ENCODE peak calls at places on chromosomes 3 and 15, in five cellular contexts. T is neuronal stem cell, Z is mesenchymal stem cell, P is IMR-90, D is H1. M is an unnamed sample.

GRCh38 chr3:152222327-152222726 is 46.4 kb upstream of the MBNL1 start:
- DNase-seq in Z (no peak), D (no peak), P (peak; percentile 72), T (no peak), M (no peak)

GRCh38 chr3:139633511-139633910 is 44.3 kb downstream of the NMNAT3 start:
- DNase-seq in T (no peak), P (no peak), D (no peak), Z (no peak), M (no peak)

GRCh38 chr15:42274693-42274971 is 1.4 kb upstream of the TMEM87A start:
- DNase-seq in T (no peak), P (no peak), D (no peak), Z (no peak), M (no peak)

GRCh38 chr3:194204036-194204792 is 68.3 kb downstream of the HES1 start:
- DNase-seq in T (peak; percentile 23), P (no peak), Z (no peak), D (no peak), M (peak; percentile 44)

GRCh38 chr3:187902938-187903337 is 157.7 kb upstream of the BCL6 start:
- DNase-seq in T (no peak), Z (no peak), P (peak; percentile 13), D (no peak), M (no peak)

GRCh38 chr3:127254730-127255129 is 33.1 kb downstream of the PRR20G start:
- DNase-seq in P (no peak), T (no peak), Z (no peak), D (no peak), M (no peak)

GRCh38 chr3:23959147-23959900 is 14.2 kb downstream of the NR1D2 start:
- DNase-seq in D (no peak), Z (peak; percentile 90), P (peak; percentile 95), T (no peak), M (no peak)

GRCh38 chr3:177597325-177598109 is 400.2 kb upstream of the TBL1XR1 start:
- DNase-seq in T (no peak), P (peak; percentile 75), Z (peak; percentile 63), D (no peak), M (no peak)

GRCh38 chr15:42275780-42276395 is 2.7 kb upstream of the TMEM87A start:
- DNase-seq in P (no peak), T (no peak), Z (no peak), D (no peak), M (no peak)

GRCh38 chr3:41808152-41808551 is 153.8 kb downstream of the ULK4 start:
- DNase-seq in T (no peak), Z (peak; percentile 69), P (peak; percentile 64), D (no peak), M (no peak)

GRCh38 chr15:48680841-48681240 is 35.3 kb upstream of the FBN1 start:
- DNase-seq in D (no peak), T (no peak), P (peak; percentile 97), Z (peak; percentile 93), M (no peak)

GRCh38 chr3:149462051-149462450 is 12.4 kb upstream of the TM4SF4 start:
- DNase-seq in D (no peak), P (no peak), Z (no peak), T (no peak), M (no peak)

GRCh38 chr3:170815340-170815739 is 54.7 kb downstream of the RPL22L1 start:
- DNase-seq in D (no peak), Z (no peak), P (no peak), T (no peak), M (peak; percentile 74)

GRCh38 chr15:101669744-101670143 is 17.6 kb upstream of the TM2D3 start:
- DNase-seq in D (no peak), T (no peak), P (no peak), Z (peak; percentile 27), M (no peak)

GRCh38 chr3:159865042-159865579 is 123.5 kb upstream of the IL12A start:
- DNase-seq in Z (no peak), D (no peak), T (no peak), P (peak; percentile 40), M (no peak)

GRCh38 chr3:52436500-52437106 is 8.3 kb downstream of the SEMA3G start:
- DNase-seq in T (no peak), P (peak; percentile 53), D (no peak), Z (peak; percentile 62), M (peak; percentile 28)

GRCh38 chr3:74145277-74145676 is 469.2 kb downstream of the CNTN3 start:
- DNase-seq in P (no peak), T (no peak), D (no peak), Z (no peak), M (no peak)

GRCh38 chr3:139288266-139288821 is 55.5 kb upstream of the MRPS22 start:
- DNase-seq in T (no peak), P (no peak), Z (no peak), D (no peak), M (no peak)

GRCh38 chr15:28096720-28097431 is 2.2 kb downstream of the OCA2 start:
- DNase-seq in P (no peak), D (no peak), T (no peak), Z (no peak), M (peak; percentile 47)

GRCh38 chr3:35537265-35537664 is 102.1 kb upstream of the ARPP21 start:
- DNase-seq in T (no peak), Z (no peak), D (no peak), P (no peak), M (no peak)

GRCh38 chr3:151918253-151919029 is 45.0 kb downstream of the SUCNR1 start:
- DNase-seq in T (no peak), Z (peak; percentile 71), D (no peak), P (peak; percentile 75), M (no peak)

GRCh38 chr3:35664460-35664919 is 25.2 kb downstream of the ARPP21 start:
- DNase-seq in Z (no peak), D (no peak), T (no peak), P (peak; percentile 16), M (peak; percentile 66)

GRCh38 chr15:56320316-56320715 is 44.9 kb upstream of the TEX9 start:
- DNase-seq in D (no peak), Z (no peak), P (no peak), T (no peak), M (no peak)

GRCh38 chr3:117303446-117303845 is 593.9 kb downstream of the TUSC7 start:
- DNase-seq in P (peak; percentile 35), Z (no peak), T (no peak), D (no peak), M (no peak)

GRCh38 chr15:35381328-35381727 is 164.6 kb downstream of the DPH6 start:
- DNase-seq in D (no peak), Z (no peak), T (no peak), P (no peak), M (no peak)

GRCh38 chr3:112894258-112894657 is 47.6 kb upstream of the CD200R1L start:
- DNase-seq in Z (peak; percentile 9), D (peak; percentile 36), P (peak; percentile 63), T (no peak), M (peak; percentile 87)

GRCh38 chr3:49701388-49702077 is 12.2 kb downstream of the RNF123 start:
- DNase-seq in T (no peak), D (no peak), Z (no peak), P (no peak), M (peak; percentile 74)

GRCh38 chr3:68771683-68772082 is 160.7 kb downstream of the TAFA4 start:
- DNase-seq in P (no peak), D (no peak), T (no peak), Z (no peak), M (no peak)

GRCh38 chr15:90836296-90836871 is 32.0 kb upstream of the FURIN start:
- DNase-seq in Z (peak; percentile 94), T (no peak), P (peak; percentile 91), D (no peak), M (no peak)

GRCh38 chr3:194253270-194253669 is 97.9 kb downstream of the CPN2 start:
- DNase-seq in Z (no peak), P (no peak), T (no peak), D (no peak), M (no peak)

GRCh38 chr15:67093146-67093874 is 27.9 kb downstream of the SMAD3 start:
- DNase-seq in Z (no peak), D (no peak), T (no peak), P (no peak), M (no peak)

GRCh38 chr3:14415501-14415900 is 13.1 kb downstream of the SLC6A6 start:
- DNase-seq in T (no peak), D (no peak), Z (peak; percentile 57), P (peak; percentile 53), M (no peak)

GRCh38 chr3:99966657-99967420 is 147.5 kb downstream of the FILIP1L start:
- DNase-seq in T (no peak), Z (no peak), D (no peak), P (peak; percentile 68), M (no peak)

GRCh38 chr3:38102073-38102844 is 34.7 kb downstream of the ACAA1 start:
- DNase-seq in D (no peak), Z (no peak), T (no peak), P (no peak), M (no peak)

GRCh38 chr15:68789041-68789920 is 31.4 kb downstream of the ANP32A start:
- DNase-seq in P (no peak), D (no peak), Z (no peak), T (no peak), M (no peak)
- H3K79me1 ChIP-seq in P (peaks cover 92% of the 10 kb centered on the region), D (peaks cover 34% of the 10 kb centered on the region), Z (peaks cover 54% of the 10 kb centered on the region), T (peaks cover 13% of the 10 kb centered on the region), M (peaks cover 14% of the 10 kb centered on the region)

GRCh38 chr3:111862974-111863373 is 3.9 kb downstream of the PHLDB2 start:
- DNase-seq in P (no peak), T (no peak), D (no peak), Z (no peak), M (no peak)

GRCh38 chr3:111861396-111861795 is 2.3 kb downstream of the PHLDB2 start:
- DNase-seq in D (no peak), Z (peak; percentile 47), P (no peak), T (no peak), M (no peak)

GRCh38 chr3:111863942-111864341 is 4.9 kb downstream of the PHLDB2 start:
- DNase-seq in Z (no peak), D (no peak), P (peak; percentile 16), T (no peak), M (no peak)

GRCh38 chr3:111859974-111860859 is 1.2 kb downstream of the PHLDB2 start:
- DNase-seq in T (peak; percentile 74), D (peak; percentile 75), P (peak; percentile 87), Z (peak; percentile 93), M (peak; percentile 94)

GRCh38 chr3:111862415-111862814 is 3.4 kb downstream of the PHLDB2 start:
- DNase-seq in P (no peak), D (no peak), Z (no peak), T (no peak), M (no peak)
- H2BK15ac ChIP-seq in P (no peak overlapping the region), D (no peak overlapping the region), Z (no peak overlapping the region), T (no peak overlapping the region), M (no peak overlapping the region)

GRCh38 chr3:197957775-197958103 is 2.3 kb upstream of the LMLN start:
- DNase-seq in P (no peak), Z (no peak), D (no peak), T (no peak), M (no peak)
- H2BK5ac ChIP-seq in P (peak overlapping the region; percentile 30), Z (no peak overlapping the region), D (no peak overlapping the region), T (no peak overlapping the region), M (no peak overlapping the region)

GRCh38 chr3:134325106-134325705 is 49.0 kb downstream of the AMOTL2 start:
- DNase-seq in D (no peak), Z (no peak), P (no peak), T (no peak), M (peak; percentile 27)
- H3K79me1 ChIP-seq in D (no peaks in the 10 kb centered on the region), Z (no peaks in the 10 kb centered on the region), P (peaks cover 27% of the 10 kb centered on the region), T (no peaks in the 10 kb centered on the region), M (no peaks in the 10 kb centered on the region)

DNA sequence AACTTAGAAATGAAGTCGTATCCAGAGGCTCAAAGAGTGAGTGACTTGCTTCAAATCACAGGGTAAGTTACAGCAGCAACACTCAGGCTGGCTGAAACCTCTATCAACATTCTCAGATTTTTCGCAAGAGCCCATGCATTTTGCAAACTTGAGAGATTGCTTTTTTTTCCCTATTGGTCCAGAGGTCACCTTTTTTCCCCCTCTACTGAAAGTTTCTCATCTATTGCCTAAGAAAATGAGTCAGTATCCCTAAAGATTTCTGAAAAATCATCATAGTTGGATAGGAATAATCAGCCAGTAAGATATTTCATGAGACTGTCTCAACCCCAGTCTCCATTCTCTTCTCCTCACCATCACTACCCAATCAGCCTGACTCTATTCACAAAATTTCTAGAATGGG is 410.6 kb downstream of the FOXP1 start:
- DNase-seq in D (no peak), Z (peak; percentile 75), T (no peak), P (peak; percentile 90), M (no peak)
- H2BK15ac ChIP-seq in D (no peak overlapping the region), Z (no peak overlapping the region), T (no peak overlapping the region), P (peak overlapping the region; percentile 87), M (no peak overlapping the region)

M was measured in H9.